ENCODE peak calls at places on chromosomes 1 and 21, in five cellular contexts. A is GM12878, I is H1, O is WTC11, R is SK-N-SH. E is an unnamed sample.

GRCh38 chr1:50959303-50959912 is 659 bp downstream of the FAF1 start:
- DNase-seq in A (no peak), I (no peak), O (no peak), R (peak; percentile 41), E (peak; percentile 37)

GRCh38 chr1:160189649-160190625 is at the start of gene CASQ1:
- DNase-seq in A (no peak), I (no peak), O (no peak), R (no peak), E (peak; percentile 31)

GRCh38 chr1:12127206-12127810 is 39.5 kb upstream of the TNFRSF1B start:
- DNase-seq in A (no peak), I (no peak), O (no peak), R (no peak), E (no peak)

GRCh38 chr1:117654485-117655219 is 48.8 kb downstream of the TENT5C start:
- DNase-seq in A (peak; percentile 89), I (no peak), O (no peak), R (no peak), E (no peak)

GRCh38 chr1:29236743-29236992 is 346 bp downstream of the PTPRU start:
- DNase-seq in A (no peak), I (no peak), O (no peak), R (no peak), E (no peak)

GRCh38 chr1:81702079-81702715 is 98.5 kb upstream of the ADGRL2 start:
- DNase-seq in A (no peak), I (no peak), O (no peak), R (no peak), E (no peak)

GRCh38 chr1:247007511-247008405 is at the start of gene ZNF695:
- DNase-seq in A (peak; percentile 59), I (peak; percentile 95), O (peak; percentile 98), R (peak; percentile 98), E (peak; percentile 90)

GRCh38 chr21:41247561-41247968 is 69.0 kb upstream of the FAM3B start:
- DNase-seq in A (no peak), I (peak; percentile 29), O (no peak), R (no peak), E (peak; percentile 76)

GRCh38 chr1:229384822-229385221 is 42.0 kb upstream of the CCSAP start:
- DNase-seq in A (no peak), I (no peak), O (no peak), R (no peak), E (no peak)

GRCh38 chr1:108158893-108159292 is 41.2 kb downstream of the SLC25A24 start:
- DNase-seq in A (no peak), I (no peak), O (no peak), R (no peak), E (no peak)

GRCh38 chr1:10917513-10918454 is 94.7 kb upstream of the TARDBP start:
- DNase-seq in A (no peak), I (no peak), O (no peak), R (no peak), E (no peak)

GRCh38 chr1:215845224-215845902 is 278.3 kb downstream of the KCTD3 start:
- DNase-seq in A (no peak), I (no peak), O (no peak), R (no peak), E (peak; percentile 92)

DNA sequence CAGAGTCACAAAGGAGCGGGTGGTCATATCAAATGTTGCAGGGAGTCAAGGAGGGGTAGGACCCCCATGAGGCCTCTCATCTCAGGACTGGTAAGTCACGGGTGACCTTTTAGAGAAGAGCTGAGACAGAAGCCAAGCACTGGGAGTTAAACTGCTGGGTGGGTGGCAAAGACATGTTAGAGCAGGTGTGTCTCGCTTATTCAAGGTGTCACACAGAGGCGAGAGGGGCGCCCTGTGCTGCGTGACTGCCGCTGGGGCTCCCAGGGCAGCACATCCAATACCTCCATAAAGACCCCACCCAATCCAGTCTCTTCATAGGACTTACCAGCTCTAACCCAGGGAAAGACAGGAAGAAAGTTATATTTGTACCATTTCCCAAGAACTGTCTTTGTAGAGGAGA is 15.1 kb downstream of the CASQ2 start:
- DNase-seq in A (no peak), I (no peak), O (no peak), R (no peak), E (no peak)
- TF ChIP-seq USF2 in A (no peak), I (no peak), O (no peak), R (no peak), E (no peak)

GRCh38 chr1:6262570-6263420 is 1.9 kb upstream of the GPR153 start:
- DNase-seq in A (no peak), I (no peak), O (no peak), R (no peak), E (no peak)
- TF ChIP-seq USF2 in A (no peak), I (no peak), O (no peak), R (no peak), E (no peak)

GRCh38 chr1:193697105-193697762 is 510.8 kb upstream of the B3GALT2 start:
- DNase-seq in A (no peak), I (no peak), O (peak; percentile 13), R (no peak), E (no peak)
- TF ChIP-seq USF2 in A (no peak), I (no peak), O (no peak), R (no peak), E (no peak)

GRCh38 chr1:5936126-5936525 is 56.1 kb downstream of the NPHP4 start:
- DNase-seq in A (no peak), I (no peak), O (no peak), R (no peak), E (no peak)

GRCh38 chr1:5937373-5937857 is 54.8 kb downstream of the NPHP4 start:
- DNase-seq in A (no peak), I (peak; percentile 10), O (no peak), R (no peak), E (no peak)

GRCh38 chr1:5936621-5937372 is 55.4 kb downstream of the NPHP4 start:
- DNase-seq in A (no peak), I (peak; percentile 24), O (no peak), R (no peak), E (no peak)

GRCh38 chr1:5939268-5940060 is 52.8 kb downstream of the NPHP4 start:
- DNase-seq in A (no peak), I (peak; percentile 36), O (no peak), R (no peak), E (no peak)

DNA sequence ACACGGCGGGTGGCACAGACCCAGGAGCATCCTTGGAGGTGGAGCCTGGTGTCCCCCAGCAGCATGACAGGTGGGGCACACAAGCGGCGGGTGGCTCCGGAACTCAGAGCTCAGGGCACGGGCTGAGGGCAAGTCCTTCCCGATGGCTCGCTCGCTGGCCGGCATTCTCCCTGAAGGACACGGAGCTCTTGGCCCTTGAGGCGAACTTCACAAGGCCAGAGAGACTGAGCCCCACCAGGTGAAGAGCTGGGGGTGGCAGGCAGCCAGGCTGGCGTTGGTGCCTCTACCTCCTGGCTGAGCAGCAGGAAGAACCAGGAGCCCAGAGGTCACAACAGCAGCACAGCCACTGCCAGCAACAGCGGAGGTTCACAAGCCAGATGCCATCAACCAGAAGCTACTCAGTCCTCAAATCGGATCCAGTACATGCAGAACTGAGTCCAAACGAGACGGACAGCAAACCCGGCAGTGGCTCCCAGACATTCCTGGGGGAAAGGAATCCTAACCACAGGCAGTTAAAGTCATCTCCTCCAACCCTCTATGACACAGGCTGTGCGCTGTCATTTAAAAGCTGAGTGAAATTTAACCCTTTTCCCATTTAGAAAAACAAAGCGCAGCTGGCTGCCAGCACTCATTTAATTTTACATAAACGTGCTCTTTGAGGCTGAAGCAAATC is 54.0 kb downstream of the NPHP4 start:
- DNase-seq in A (no peak), I (peak; percentile 31), O (no peak), R (no peak), E (peak; percentile 81)
- TF ChIP-seq USF2 in A (no peak), I (no peak), O (no peak), R (no peak), E (no peak)

GRCh38 chr1:175744833-175745232 is 1.4 kb upstream of the TNR start:
- DNase-seq in A (no peak), I (no peak), O (no peak), R (no peak), E (no peak)

GRCh38 chr1:175755516-175755915 is 12.1 kb upstream of the TNR start:
- DNase-seq in A (no peak), I (no peak), O (no peak), R (no peak), E (no peak)

GRCh38 chr1:175749075-175749474 is 5.7 kb upstream of the TNR start:
- DNase-seq in A (no peak), I (no peak), O (no peak), R (no peak), E (no peak)

DNA sequence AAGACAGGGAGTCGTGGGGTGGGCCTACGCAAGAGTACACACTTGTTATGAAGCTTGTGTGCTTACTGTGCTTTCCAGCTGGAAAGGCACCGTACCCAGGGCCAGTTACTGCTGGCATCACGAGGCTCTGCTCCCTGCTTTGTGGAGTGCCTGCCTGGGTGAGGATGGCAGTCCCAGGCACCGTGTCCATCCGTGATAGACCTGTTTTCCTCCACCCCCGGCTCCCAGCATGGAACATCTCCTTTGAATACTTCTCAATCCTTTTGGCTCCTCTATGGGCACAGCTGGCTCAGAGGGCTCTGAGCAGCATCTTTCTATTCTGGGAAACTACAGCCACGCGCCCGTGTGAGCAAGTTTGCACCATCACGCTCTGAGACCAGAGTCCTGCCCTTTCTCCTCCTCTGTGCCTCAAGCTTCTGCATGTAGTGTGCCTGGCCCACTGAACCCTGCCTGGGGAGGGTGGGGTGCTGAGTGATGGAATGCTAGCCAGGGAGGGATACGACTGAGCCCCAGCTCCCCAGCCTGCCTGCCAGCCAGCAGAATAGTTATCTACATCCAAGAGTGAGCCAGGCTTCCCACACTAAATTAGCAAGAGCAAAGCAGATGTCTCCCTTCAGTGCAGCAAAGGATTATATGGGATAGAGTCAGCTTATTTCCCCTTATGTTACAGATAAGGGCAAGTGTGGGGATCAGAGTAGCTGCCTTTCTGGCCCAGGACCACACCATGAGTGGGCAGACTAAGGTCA is 7.1 kb upstream of the TNR start:
- DNase-seq in A (no peak), I (no peak), O (no peak), R (no peak), E (no peak)
- TF ChIP-seq USF2 in A (no peak), I (no peak), O (no peak), R (no peak), E (no peak)

GRCh38 chr1:31736675-31737074 is 27.5 kb downstream of the ADGRB2 start:
- DNase-seq in A (no peak), I (no peak), O (no peak), R (no peak), E (no peak)
- TF ChIP-seq USF2 in A (no peak), I (no peak), O (no peak), R (no peak), E (no peak)

DNA sequence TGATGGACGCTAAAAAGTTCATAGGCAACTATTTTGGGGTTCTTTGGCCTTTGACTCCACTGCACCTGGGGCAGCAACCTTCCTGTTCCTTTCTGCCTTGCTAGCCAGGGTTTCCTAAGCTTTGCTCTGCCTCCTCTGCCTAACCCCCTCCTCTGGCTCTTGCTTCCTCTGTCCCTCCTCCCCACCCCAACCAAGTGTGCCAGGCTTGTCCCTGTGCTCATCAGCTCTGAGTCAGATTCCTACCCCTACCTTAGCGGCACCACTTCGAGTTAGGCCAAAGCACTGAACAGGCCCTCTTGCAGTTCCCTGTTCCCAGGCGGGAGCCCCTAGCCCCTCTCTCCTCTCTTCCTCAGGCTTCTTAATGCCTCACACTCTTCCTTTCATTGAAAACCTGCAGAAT is 74.8 kb upstream of the HAO2 start:
- DNase-seq in A (no peak), I (no peak), O (no peak), R (no peak), E (no peak)
- TF ChIP-seq USF2 in A (no peak), I (no peak), O (no peak), R (no peak), E (no peak)